ENCODE peak calls at places on chromosome 4, in six cellular contexts. E is choroid plexus epithelial cell, Y is body of pancreas, K is lower leg skin, F is tibial artery, B is heart right ventricle. H is an unnamed sample.

GRCh38 chr4:134911941-134912340 is 710.4 kb upstream of the PABPC4L start:
- DNase-seq in E (no peak), Y (no peak), K (no peak), F (no peak), B (no peak), H (no peak)

GRCh38 chr4:4627906-4628305 is 86.1 kb upstream of the STX18 start:
- DNase-seq in E (no peak), Y (no peak), K (no peak), F (no peak), B (no peak), H (no peak)

GRCh38 chr4:108821056-108821925 is 58.4 kb upstream of the ETNPPL start:
- DNase-seq in E (no peak), Y (no peak), K (no peak), F (no peak), B (no peak), H (no peak)

GRCh38 chr4:112378858-112379257 is 81.7 kb downstream of the ALPK1 start:
- DNase-seq in E (no peak), Y (no peak), K (no peak), F (no peak), B (no peak), H (no peak)

GRCh38 chr4:154559141-154559841 is 3.5 kb upstream of the FGB start:
- DNase-seq in E (peak), Y (no peak), K (no peak), F (no peak), B (no peak), H (peak)

GRCh38 chr4:3487861-3488260 is 24.8 kb downstream of the DOK7 start:
- DNase-seq in E (no peak), Y (no peak), K (no peak), F (no peak), B (no peak), H (no peak)

GRCh38 chr4:161564230-161564834 is 599.5 kb downstream of the FSTL5 start:
- DNase-seq in E (peak), Y (no peak), K (no peak), F (no peak), B (no peak), H (peak)

GRCh38 chr4:36385951-36386561 is 104.6 kb downstream of the DTHD1 start:
- DNase-seq in E (no peak), Y (no peak), K (no peak), F (no peak), B (no peak), H (no peak)

GRCh38 chr4:180665994-180666818 is 1577.0 kb upstream of the TENM3 start:
- DNase-seq in E (peak), Y (no peak), K (no peak), F (no peak), B (no peak), H (peak)

GRCh38 chr4:140790765-140791164 is 34.6 kb upstream of the TBC1D9 start:
- DNase-seq in E (no peak), Y (no peak), K (no peak), F (no peak), B (peak), H (no peak)

GRCh38 chr4:142818476-142818875 is 27.6 kb downstream of the INPP4B start:
- DNase-seq in E (no peak), Y (no peak), K (no peak), F (no peak), B (no peak), H (no peak)

GRCh38 chr4:3514221-3514780 is 17.9 kb downstream of the LRPAP1 start:
- DNase-seq in E (no peak), Y (no peak), K (no peak), F (no peak), B (no peak), H (no peak)

GRCh38 chr4:14254252-14254651 is 626.7 kb upstream of the BOD1L1 start:
- DNase-seq in E (peak), Y (peak), K (no peak), F (peak), B (peak), H (peak)

GRCh38 chr4:122898370-122899150 is 23.8 kb downstream of the NUDT6 start:
- DNase-seq in E (peak), Y (no peak), K (no peak), F (no peak), B (no peak), H (peak)

GRCh38 chr4:2299794-2300193 is 37.9 kb upstream of the MXD4 start:
- DNase-seq in E (no peak), Y (no peak), K (no peak), F (peak), B (no peak), H (no peak)

GRCh38 chr4:52577285-52577968 is 81.7 kb downstream of the USP46 start:
- DNase-seq in E (peak), Y (no peak), K (no peak), F (no peak), B (no peak), H (peak)

GRCh38 chr4:86441175-86441960 is 81.5 kb upstream of the MAPK10 start:
- DNase-seq in E (peak), Y (no peak), K (no peak), F (no peak), B (no peak), H (peak)

GRCh38 chr4:28009541-28009940 is 1148.9 kb downstream of the STIM2 start:
- DNase-seq in E (no peak), Y (no peak), K (no peak), F (no peak), B (no peak), H (no peak)

GRCh38 chr4:39528056-39528465 is 822 bp upstream of the UGDH start:
- DNase-seq in E (no peak), Y (no peak), K (peak), F (peak), B (no peak), H (peak)

GRCh38 chr4:39530682-39531081 is 3.4 kb upstream of the UGDH start:
- DNase-seq in E (no peak), Y (no peak), K (no peak), F (no peak), B (no peak), H (no peak)

GRCh38 chr4:39526810-39527295 is 386 bp downstream of the UGDH start:
- DNase-seq in E (peak), Y (no peak), K (peak), F (no peak), B (no peak), H (no peak)

GRCh38 chr4:39527296-39528055 is at the start of gene UGDH:
- DNase-seq in E (peak), Y (peak), K (peak), F (peak), B (peak), H (peak)

DNA sequence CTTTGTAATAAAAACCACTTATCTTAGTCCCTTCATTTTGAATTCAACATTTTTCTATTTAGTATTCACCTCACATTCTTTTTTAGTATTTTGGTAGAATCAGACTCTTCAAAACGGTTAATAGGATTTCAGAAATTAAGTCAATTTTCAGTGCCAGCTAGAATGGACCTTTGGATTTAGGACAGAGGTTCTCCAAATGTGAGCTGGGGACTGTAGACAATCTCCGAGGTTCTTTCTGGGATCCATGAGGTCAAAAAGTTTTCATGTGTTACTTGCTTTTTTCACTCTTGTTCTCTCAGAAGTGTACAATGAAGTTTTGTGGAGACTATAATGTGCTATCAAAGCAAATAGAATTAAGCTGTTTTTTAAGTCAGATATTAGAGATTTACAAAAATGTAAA is 2.3 kb upstream of the UGDH start:
- DNase-seq in E (no peak), Y (no peak), K (no peak), F (no peak), B (no peak), H (no peak)
- TF ChIP-seq CTCF in E (no peak), Y (no peak), K (no peak), F (no peak), B (no peak), H (no peak)

GRCh38 chr4:25235401-25235800 is 1.6 kb downstream of the PI4K2B start:
- DNase-seq in E (no peak), Y (no peak), K (no peak), F (no peak), B (no peak), H (no peak)
- H3K4me3 ChIP-seq in E (peak), Y (no peak), K (no peak), F (peak), B (peak), H (peak)

GRCh38 chr4:45741897-45742296 is 382.0 kb downstream of the GABRG1 start:
- DNase-seq in E (no peak), Y (no peak), K (no peak), F (no peak), B (no peak), H (no peak)
- TF ChIP-seq CTCF in E (no peak), Y (no peak), K (no peak), F (no peak), B (no peak), H (no peak)

DNA sequence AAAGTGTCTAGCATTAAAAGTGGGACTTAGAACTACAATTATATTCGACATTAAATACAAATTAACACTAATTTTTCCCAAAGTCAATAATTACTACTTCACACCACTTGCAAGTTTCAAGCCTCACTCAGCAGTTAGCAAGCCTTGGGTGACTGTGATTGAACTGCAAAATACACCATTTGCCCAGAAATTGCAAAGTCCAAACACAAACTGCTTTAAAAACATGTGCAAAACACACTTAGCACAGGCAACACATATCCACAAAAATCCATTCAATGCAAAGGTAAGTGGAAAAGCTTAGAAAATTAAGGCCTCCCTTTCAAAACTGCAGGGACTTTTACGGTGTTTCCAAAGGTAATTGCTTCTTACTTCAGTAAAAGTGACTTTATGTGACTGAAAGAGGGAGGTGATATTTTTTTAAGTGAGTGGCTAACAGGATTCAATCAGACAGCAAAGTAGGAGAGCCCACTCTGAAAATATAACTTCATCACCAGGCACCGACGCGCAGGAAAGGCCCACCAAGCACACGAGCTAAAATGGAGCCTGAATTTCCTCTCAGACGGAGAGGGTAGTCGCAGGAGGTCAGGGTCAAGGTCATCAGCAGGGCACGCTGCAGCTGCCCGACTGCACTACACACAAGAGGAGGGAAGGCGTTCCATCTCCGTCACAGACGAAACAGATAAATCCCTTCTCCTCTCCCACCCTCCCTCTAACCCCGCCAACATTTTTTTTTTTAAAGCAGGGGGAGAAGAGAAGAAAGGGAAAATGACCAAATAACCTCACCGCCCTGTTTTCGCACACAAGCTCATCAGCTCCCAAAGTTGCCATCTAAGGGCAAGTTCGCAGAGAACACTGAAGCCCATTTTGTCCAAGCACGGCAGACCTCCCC is 3.1 kb downstream of the ZNF827 start:
- DNase-seq in E (no peak), Y (peak), K (no peak), F (no peak), B (peak), H (peak)
- H3K4me3 ChIP-seq in E (peak), Y (peak), K (peak), F (peak), B (peak), H (peak)

H was measured in fibroblast of villous mesenchyme.